ENCODE peak calls at places on chromosomes 4 and X, in nine cellular contexts. One of them, this sample, is unnamed.

GRCh38 chrX:11557120-11557519 is 108.6 kb downstream of the ARHGAP6 start:
- DNase-seq in progenitor cell of endocrine pancreas: no peak
- DNase-seq in ELF-1: no peak
- DNase-seq in A172: peak; percentile 79
- DNase-seq in islet precursor cell: no peak
- DNase-seq in stimulated activated naive CD8-positive, alpha-beta T cell treated with anti-CD3 and anti-CD28 coated beads, Interleukin-15, Interleukin-2, amounts not matched to agents 100 U/mL and 50 U/mL, for 24 hours: no peak
- DNase-seq in activated CD4-positive, alpha-beta T cell treated with anti-CD3 and anti-CD28 coated beads, Interleukin-2, amount 50 U/mL, for 1 hour: no peak
- DNase-seq in WTC11: no peak
- DNase-seq in DMS 273 treated with DMSO at 0.1 percent for 48 hours: no peak
- DNase-seq in this sample: no peak

GRCh38 chr4:31370866-31371465 is 650.8 kb downstream of the PCDH7 start:
- DNase-seq in progenitor cell of endocrine pancreas: no peak
- DNase-seq in ELF-1: no peak
- DNase-seq in A172: peak; percentile 46
- DNase-seq in islet precursor cell: no peak
- DNase-seq in stimulated activated naive CD8-positive, alpha-beta T cell treated with anti-CD3 and anti-CD28 coated beads, Interleukin-15, Interleukin-2, amounts not matched to agents 100 U/mL and 50 U/mL, for 24 hours: no peak
- DNase-seq in activated CD4-positive, alpha-beta T cell treated with anti-CD3 and anti-CD28 coated beads, Interleukin-2, amount 50 U/mL, for 1 hour: no peak
- DNase-seq in WTC11: no peak
- DNase-seq in DMS 273 treated with DMSO at 0.1 percent for 48 hours: no peak
- DNase-seq in this sample: peak; percentile 83

GRCh38 chr4:114087596-114088230 is 108.3 kb upstream of the ARSJ start:
- DNase-seq in progenitor cell of endocrine pancreas: no peak
- DNase-seq in ELF-1: no peak
- DNase-seq in A172: peak; percentile 43
- DNase-seq in islet precursor cell: no peak
- DNase-seq in stimulated activated naive CD8-positive, alpha-beta T cell treated with anti-CD3 and anti-CD28 coated beads, Interleukin-15, Interleukin-2, amounts not matched to agents 100 U/mL and 50 U/mL, for 24 hours: no peak
- DNase-seq in activated CD4-positive, alpha-beta T cell treated with anti-CD3 and anti-CD28 coated beads, Interleukin-2, amount 50 U/mL, for 1 hour: no peak
- DNase-seq in WTC11: no peak
- DNase-seq in DMS 273 treated with DMSO at 0.1 percent for 48 hours: peak; percentile 39
- DNase-seq in this sample: no peak

GRCh38 chr4:97073194-97073593 is 1070.1 kb downstream of the STPG2 start:
- DNase-seq in progenitor cell of endocrine pancreas: no peak
- DNase-seq in ELF-1: no peak
- DNase-seq in A172: peak; percentile 38
- DNase-seq in islet precursor cell: no peak
- DNase-seq in stimulated activated naive CD8-positive, alpha-beta T cell treated with anti-CD3 and anti-CD28 coated beads, Interleukin-15, Interleukin-2, amounts not matched to agents 100 U/mL and 50 U/mL, for 24 hours: no peak
- DNase-seq in activated CD4-positive, alpha-beta T cell treated with anti-CD3 and anti-CD28 coated beads, Interleukin-2, amount 50 U/mL, for 1 hour: no peak
- DNase-seq in WTC11: no peak
- DNase-seq in DMS 273 treated with DMSO at 0.1 percent for 48 hours: no peak
- DNase-seq in this sample: no peak

GRCh38 chr4:22962186-22962786 is 269.5 kb downstream of the GBA3 start:
- DNase-seq in progenitor cell of endocrine pancreas: no peak
- DNase-seq in ELF-1: peak; percentile 9
- DNase-seq in A172: peak; percentile 47
- DNase-seq in islet precursor cell: no peak
- DNase-seq in stimulated activated naive CD8-positive, alpha-beta T cell treated with anti-CD3 and anti-CD28 coated beads, Interleukin-15, Interleukin-2, amounts not matched to agents 100 U/mL and 50 U/mL, for 24 hours: no peak
- DNase-seq in activated CD4-positive, alpha-beta T cell treated with anti-CD3 and anti-CD28 coated beads, Interleukin-2, amount 50 U/mL, for 1 hour: no peak
- DNase-seq in WTC11: no peak
- DNase-seq in DMS 273 treated with DMSO at 0.1 percent for 48 hours: no peak
- DNase-seq in this sample: peak; percentile 78

GRCh38 chr4:109708990-109709389 is 5.7 kb upstream of the CASP6 start:
- DNase-seq in progenitor cell of endocrine pancreas: no peak
- DNase-seq in ELF-1: no peak
- DNase-seq in A172: no peak
- DNase-seq in islet precursor cell: no peak
- DNase-seq in stimulated activated naive CD8-positive, alpha-beta T cell treated with anti-CD3 and anti-CD28 coated beads, Interleukin-15, Interleukin-2, amounts not matched to agents 100 U/mL and 50 U/mL, for 24 hours: no peak
- DNase-seq in activated CD4-positive, alpha-beta T cell treated with anti-CD3 and anti-CD28 coated beads, Interleukin-2, amount 50 U/mL, for 1 hour: no peak
- DNase-seq in WTC11: no peak
- DNase-seq in DMS 273 treated with DMSO at 0.1 percent for 48 hours: no peak
- DNase-seq in this sample: no peak

GRCh38 chr4:73507541-73507940 is 26.0 kb downstream of the AFM start:
- DNase-seq in progenitor cell of endocrine pancreas: no peak
- DNase-seq in ELF-1: no peak
- DNase-seq in A172: no peak
- DNase-seq in islet precursor cell: no peak
- DNase-seq in stimulated activated naive CD8-positive, alpha-beta T cell treated with anti-CD3 and anti-CD28 coated beads, Interleukin-15, Interleukin-2, amounts not matched to agents 100 U/mL and 50 U/mL, for 24 hours: no peak
- DNase-seq in activated CD4-positive, alpha-beta T cell treated with anti-CD3 and anti-CD28 coated beads, Interleukin-2, amount 50 U/mL, for 1 hour: no peak
- DNase-seq in WTC11: no peak
- DNase-seq in DMS 273 treated with DMSO at 0.1 percent for 48 hours: no peak
- DNase-seq in this sample: no peak

GRCh38 chr4:66097271-66097670 is 427.0 kb upstream of the EPHA5 start:
- DNase-seq in progenitor cell of endocrine pancreas: no peak
- DNase-seq in ELF-1: no peak
- DNase-seq in A172: no peak
- DNase-seq in islet precursor cell: no peak
- DNase-seq in stimulated activated naive CD8-positive, alpha-beta T cell treated with anti-CD3 and anti-CD28 coated beads, Interleukin-15, Interleukin-2, amounts not matched to agents 100 U/mL and 50 U/mL, for 24 hours: no peak
- DNase-seq in activated CD4-positive, alpha-beta T cell treated with anti-CD3 and anti-CD28 coated beads, Interleukin-2, amount 50 U/mL, for 1 hour: no peak
- DNase-seq in WTC11: no peak
- DNase-seq in DMS 273 treated with DMSO at 0.1 percent for 48 hours: no peak
- DNase-seq in this sample: no peak

GRCh38 chr4:150321113-150321512 is 242.9 kb downstream of the DCLK2 start:
- DNase-seq in progenitor cell of endocrine pancreas: no peak
- DNase-seq in ELF-1: peak; percentile 11
- DNase-seq in A172: no peak
- DNase-seq in islet precursor cell: no peak
- DNase-seq in stimulated activated naive CD8-positive, alpha-beta T cell treated with anti-CD3 and anti-CD28 coated beads, Interleukin-15, Interleukin-2, amounts not matched to agents 100 U/mL and 50 U/mL, for 24 hours: no peak
- DNase-seq in activated CD4-positive, alpha-beta T cell treated with anti-CD3 and anti-CD28 coated beads, Interleukin-2, amount 50 U/mL, for 1 hour: no peak
- DNase-seq in WTC11: no peak
- DNase-seq in DMS 273 treated with DMSO at 0.1 percent for 48 hours: no peak
- DNase-seq in this sample: peak; percentile 21